ENCODE peak calls at places on chromosomes 13 and 19, in six cellular contexts. K, Q, H, Y, T and S are unnamed samples.

GRCh38 chr13:37065893-37066526 is 6.5 kb upstream of the SUPT20H start:
- DNase-seq in K (no peak), Q (peak), H (no peak), Y (no peak), T (no peak), S (no peak)

GRCh38 chr19:10424011-10424637 is 3.8 kb downstream of the PDE4A start:
- DNase-seq in K (peak), Q (peak), H (peak), Y (peak), T (no peak), S (peak)

GRCh38 chr13:39900106-39900750 is 244.8 kb downstream of the COG6 start:
- DNase-seq in K (no peak), Q (no peak), H (no peak), Y (no peak), T (no peak), S (no peak)

GRCh38 chr13:113090415-113090770 is 15.2 kb upstream of the F7 start:
- DNase-seq in K (no peak), Q (peak), H (no peak), Y (no peak), T (no peak), S (no peak)

GRCh38 chr13:50810998-50811397 is 32.5 kb downstream of the DLEU7 start:
- DNase-seq in K (no peak), Q (no peak), H (peak), Y (no peak), T (no peak), S (no peak)

GRCh38 chr19:8161135-8161646 is 11.8 kb upstream of the FBN3 start:
- DNase-seq in K (peak), Q (peak), H (peak), Y (peak), T (peak), S (no peak)

GRCh38 chr19:43624933-43625332 is 5.5 kb upstream of the ZNF428 start:
- DNase-seq in K (peak), Q (peak), H (peak), Y (no peak), T (peak), S (no peak)

GRCh38 chr19:33621811-33622504 is at the start of gene CHST8:
- DNase-seq in K (peak), Q (peak), H (peak), Y (no peak), T (no peak), S (peak)

GRCh38 chr19:50649433-50650391 is at the start of gene C19orf81:
- DNase-seq in K (peak), Q (peak), H (no peak), Y (peak), T (peak), S (no peak)

GRCh38 chr13:24630851-24631341 is 49.3 kb upstream of the ATP12A start:
- DNase-seq in K (peak), Q (no peak), H (no peak), Y (peak), T (peak), S (peak)
- TF ChIP-seq EZH2phosphoT487 in K (no peak), Q (no peak), H (no peak), Y (no peak), T (no peak), S (no peak)

GRCh38 chr13:99267927-99268326 is 9.7 kb upstream of the GPR18 start:
- DNase-seq in K (no peak), Q (no peak), H (no peak), Y (no peak), T (no peak), S (no peak)

GRCh38 chr13:99269627-99270252 is 11.6 kb upstream of the GPR18 start:
- DNase-seq in K (peak), Q (peak), H (peak), Y (peak), T (peak), S (peak)

GRCh38 chr13:99266827-99267226 is 8.6 kb upstream of the GPR18 start:
- DNase-seq in K (no peak), Q (no peak), H (no peak), Y (peak), T (no peak), S (no peak)

GRCh38 chr13:99270503-99270902 is 12.3 kb upstream of the GPR18 start:
- DNase-seq in K (no peak), Q (no peak), H (no peak), Y (no peak), T (no peak), S (no peak)

GRCh38 chr13:99268822-99269221 is 10.6 kb upstream of the GPR18 start:
- DNase-seq in K (no peak), Q (no peak), H (no peak), Y (no peak), T (no peak), S (no peak)
- TF ChIP-seq EZH2 in K (no peak), Q (no peak), H (no peak), Y (no peak), T (no peak), S (no peak)

GRCh38 chr13:25248071-25248470 is 39.2 kb downstream of the MTMR6 start:
- DNase-seq in K (no peak), Q (no peak), H (no peak), Y (no peak), T (no peak), S (no peak)
- H3K4me2 ChIP-seq in K (no peak), Q (no peak), H (no peak), Y (no peak), T (no peak), S (no peak)

GRCh38 chr13:49210669-49211068 is 9.5 kb upstream of the MLNR start:
- DNase-seq in K (no peak), Q (no peak), H (no peak), Y (no peak), T (no peak), S (no peak)

GRCh38 chr13:49210114-49210513 is 10.0 kb upstream of the MLNR start:
- DNase-seq in K (no peak), Q (no peak), H (no peak), Y (no peak), T (no peak), S (no peak)

GRCh38 chr13:49208619-49209018 is 11.5 kb upstream of the MLNR start:
- DNase-seq in K (no peak), Q (no peak), H (no peak), Y (no peak), T (no peak), S (no peak)

GRCh38 chr13:49206641-49207040 is 13.5 kb upstream of the MLNR start:
- DNase-seq in K (no peak), Q (no peak), H (no peak), Y (no peak), T (no peak), S (no peak)
- TF ChIP-seq EZH2phosphoT487 in K (no peak), Q (no peak), H (no peak), Y (no peak), T (no peak), S (no peak)

GRCh38 chr19:38690832-38691231 is 43.4 kb downstream of the ACTN4 start:
- DNase-seq in K (no peak), Q (no peak), H (no peak), Y (no peak), T (no peak), S (no peak)
- TF ChIP-seq EZH2 in K (no peak), Q (no peak), H (no peak), Y (no peak), T (no peak), S (no peak)

GRCh38 chr13:59413121-59413520 is 750.6 kb downstream of the DIAPH3 start:
- DNase-seq in K (no peak), Q (no peak), H (no peak), Y (no peak), T (no peak), S (no peak)
- H3K4me2 ChIP-seq in K (no peak), Q (no peak), H (no peak), Y (no peak), T (no peak), S (no peak)

GRCh38 chr13:99558570-99559180 is 57.4 kb downstream of the TM9SF2 start:
- DNase-seq in K (no peak), Q (no peak), H (no peak), Y (no peak), T (no peak), S (no peak)

GRCh38 chr13:99548448-99548847 is 47.2 kb downstream of the TM9SF2 start:
- DNase-seq in K (no peak), Q (no peak), H (peak), Y (no peak), T (no peak), S (no peak)

GRCh38 chr13:99556867-99557443 is 55.7 kb downstream of the TM9SF2 start:
- DNase-seq in K (no peak), Q (no peak), H (no peak), Y (no peak), T (no peak), S (no peak)

GRCh38 chr13:99555149-99555548 is 53.9 kb downstream of the TM9SF2 start:
- DNase-seq in K (no peak), Q (no peak), H (no peak), Y (no peak), T (no peak), S (peak)

DNA sequence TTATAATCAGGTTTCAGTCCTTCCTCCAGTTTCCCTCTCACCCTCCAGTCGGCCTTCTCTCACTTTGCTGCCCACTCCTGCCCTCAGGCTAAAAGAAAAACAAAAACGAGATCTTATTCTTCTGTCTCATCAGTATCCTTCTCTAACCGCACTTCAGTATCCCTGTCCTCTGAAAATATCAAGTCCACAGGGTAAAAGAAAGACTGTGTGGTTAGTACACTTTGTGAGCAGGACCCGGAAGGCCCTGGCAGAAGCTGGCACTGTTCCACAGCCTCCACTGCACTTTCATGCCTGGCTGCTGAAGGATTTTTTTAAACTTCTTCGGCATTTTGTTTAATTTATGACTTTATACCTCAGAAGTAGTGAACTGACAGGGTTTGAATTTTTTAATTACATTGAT is 51.8 kb downstream of the TM9SF2 start:
- DNase-seq in K (no peak), Q (no peak), H (no peak), Y (no peak), T (no peak), S (no peak)
- TF ChIP-seq EZH2phosphoT487 in K (no peak), Q (no peak), H (no peak), Y (no peak), T (no peak), S (no peak)

GRCh38 chr19:1509589-1510441 is 3.0 kb downstream of the ADAMTSL5 start:
- DNase-seq in K (no peak), Q (no peak), H (no peak), Y (no peak), T (no peak), S (no peak)

GRCh38 chr19:1511989-1512338 is 855 bp downstream of the ADAMTSL5 start:
- DNase-seq in K (no peak), Q (no peak), H (no peak), Y (no peak), T (no peak), S (no peak)

GRCh38 chr19:1511318-1511988 is 1.4 kb downstream of the ADAMTSL5 start:
- DNase-seq in K (no peak), Q (no peak), H (no peak), Y (no peak), T (no peak), S (no peak)

GRCh38 chr19:1510807-1511206 is 2.0 kb downstream of the ADAMTSL5 start:
- DNase-seq in K (no peak), Q (no peak), H (no peak), Y (no peak), T (no peak), S (no peak)

DNA sequence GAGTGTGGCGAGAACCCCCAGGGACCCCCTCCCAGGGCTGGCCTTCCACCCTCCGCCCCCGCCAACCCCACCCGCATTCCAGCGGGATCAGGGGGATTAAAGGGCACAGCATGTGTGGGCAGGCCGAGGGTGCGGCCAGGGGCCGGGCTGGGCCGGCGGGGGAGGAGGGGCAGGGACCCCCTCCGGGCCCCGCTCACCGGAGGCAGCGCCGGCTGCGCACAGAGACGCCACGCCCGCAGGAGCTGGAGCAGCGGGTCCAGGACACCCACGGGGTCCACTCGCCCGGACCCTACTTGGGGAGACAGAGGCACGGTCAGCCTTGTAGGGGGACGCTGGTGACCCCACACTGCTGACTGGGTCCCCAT is 2.4 kb downstream of the ADAMTSL5 start:
- DNase-seq in K (peak), Q (no peak), H (no peak), Y (no peak), T (no peak), S (peak)
- TF ChIP-seq EZH2 in K (no peak), Q (no peak), H (no peak), Y (no peak), T (no peak), S (no peak)

GRCh38 chr19:35108730-35109129 is 6.9 kb upstream of the FXYD3 start:
- DNase-seq in K (no peak), Q (no peak), H (no peak), Y (no peak), T (no peak), S (no peak)

GRCh38 chr19:35105411-35106290 is 10.0 kb upstream of the FXYD3 start:
- DNase-seq in K (no peak), Q (no peak), H (no peak), Y (no peak), T (no peak), S (no peak)

GRCh38 chr19:35106898-35107540 is 8.6 kb upstream of the FXYD3 start:
- DNase-seq in K (no peak), Q (no peak), H (no peak), Y (no peak), T (no peak), S (no peak)

GRCh38 chr19:35106291-35106583 is 9.4 kb upstream of the FXYD3 start:
- DNase-seq in K (no peak), Q (no peak), H (no peak), Y (no peak), T (no peak), S (no peak)

GRCh38 chr19:35107541-35107939 is 8.1 kb upstream of the FXYD3 start:
- DNase-seq in K (no peak), Q (no peak), H (no peak), Y (peak), T (peak), S (no peak)
- H3K4me2 ChIP-seq in K (no peak), Q (no peak), H (no peak), Y (peak), T (peak), S (no peak)